ENCODE peak calls at places on chromosomes 3 and 15, in eight cellular contexts. A, Q, N, E, O, J, Y and R are unnamed samples.

GRCh38 chr15:64105113-64105704 is 9.4 kb downstream of the SNX1 start:
- DNase-seq in A (peak), Q (peak), N (no peak), E (no peak), O (no peak), J (peak), Y (peak), R (peak)

GRCh38 chr3:188627652-188628051 is 473.7 kb downstream of the LPP start:
- DNase-seq in A (peak), Q (no peak), N (no peak), E (no peak), O (no peak), J (peak), Y (peak), R (peak)

GRCh38 chr3:108489776-108490175 is 20.6 kb downstream of the MYH15 start:
- DNase-seq in A (peak), Q (peak), N (peak), E (peak), O (no peak), J (peak), Y (peak), R (peak)

GRCh38 chr15:43513550-43513949 is 3.9 kb upstream of the MAP1A start:
- DNase-seq in A (no peak), Q (no peak), N (no peak), E (no peak), O (no peak), J (peak), Y (peak), R (no peak)

GRCh38 chr15:92908369-92909057 is 8.4 kb downstream of the CHD2 start:
- DNase-seq in A (no peak), Q (no peak), N (no peak), E (no peak), O (no peak), J (no peak), Y (no peak), R (no peak)

GRCh38 chr3:152607179-152607578 is 227.8 kb upstream of the P2RY1 start:
- DNase-seq in A (no peak), Q (no peak), N (no peak), E (no peak), O (no peak), J (no peak), Y (no peak), R (no peak)

GRCh38 chr15:80176443-80176842 is 23.6 kb downstream of the FAH start:
- DNase-seq in A (no peak), Q (peak), N (no peak), E (no peak), O (no peak), J (no peak), Y (no peak), R (peak)

GRCh38 chr15:101358895-101359294 is 63.8 kb upstream of the SNRPA1 start:
- DNase-seq in A (no peak), Q (no peak), N (no peak), E (no peak), O (no peak), J (no peak), Y (no peak), R (peak)

GRCh38 chr15:66706225-66706732 is 4.2 kb downstream of the SMAD6 start:
- DNase-seq in A (peak), Q (no peak), N (no peak), E (peak), O (no peak), J (no peak), Y (no peak), R (no peak)

GRCh38 chr3:165754219-165755007 is 82.8 kb downstream of the BCHE start:
- DNase-seq in A (no peak), Q (no peak), N (no peak), E (no peak), O (no peak), J (no peak), Y (no peak), R (no peak)

GRCh38 chr3:79167651-79168416 is 600.0 kb downstream of the ROBO1 start:
- DNase-seq in A (peak), Q (peak), N (no peak), E (no peak), O (no peak), J (peak), Y (peak), R (peak)

GRCh38 chr3:192727032-192727847 is at the start of gene FGF12:
- DNase-seq in A (peak), Q (peak), N (peak), E (peak), O (peak), J (peak), Y (peak), R (peak)

GRCh38 chr3:12868039-12869024 is 27.0 kb upstream of the RPL32 start:
- DNase-seq in A (peak), Q (peak), N (peak), E (peak), O (peak), J (peak), Y (peak), R (peak)

GRCh38 chr3:5010706-5011554 is 31.7 kb downstream of the BHLHE40 start:
- DNase-seq in A (no peak), Q (no peak), N (no peak), E (no peak), O (no peak), J (no peak), Y (peak), R (no peak)

GRCh38 chr3:54756330-54756731 is 171.5 kb downstream of the LRTM1 start:
- DNase-seq in A (peak), Q (no peak), N (no peak), E (no peak), O (no peak), J (peak), Y (peak), R (no peak)

GRCh38 chr15:76936671-76937070 is 5.1 kb downstream of the RCN2 start:
- DNase-seq in A (peak), Q (no peak), N (no peak), E (no peak), O (no peak), J (peak), Y (peak), R (peak)

GRCh38 chr15:36966704-36967103 is 133.6 kb downstream of the MEIS2 start:
- DNase-seq in A (no peak), Q (no peak), N (no peak), E (no peak), O (no peak), J (no peak), Y (no peak), R (no peak)

GRCh38 chr3:23169551-23169950 is 33.6 kb upstream of the UBE2E2 start:
- DNase-seq in A (no peak), Q (no peak), N (no peak), E (no peak), O (no peak), J (no peak), Y (no peak), R (no peak)
- TF ChIP-seq CTCF in A (no peak), Q (no peak), N (no peak), E (no peak), O (no peak), J (no peak), Y (no peak), R (no peak)

GRCh38 chr15:26864664-26865191 is 2.1 kb upstream of the GABRA5 start:
- DNase-seq in A (peak), Q (peak), N (no peak), E (peak), O (no peak), J (peak), Y (peak), R (no peak)
- TF ChIP-seq CTCF in A (peak), Q (peak), N (peak), E (peak), O (no peak), J (peak), Y (peak), R (no peak)

GRCh38 chr15:48954538-48954937 is 9.2 kb downstream of the SHC4 start:
- DNase-seq in A (peak), Q (no peak), N (no peak), E (no peak), O (no peak), J (peak), Y (no peak), R (no peak)
- TF ChIP-seq CTCF in A (no peak), Q (no peak), N (no peak), E (no peak), O (no peak), J (no peak), Y (no peak), R (no peak)

GRCh38 chr15:69661871-69662667 is 209.5 kb downstream of the RPLP1 start:
- DNase-seq in A (no peak), Q (no peak), N (peak), E (no peak), O (no peak), J (no peak), Y (no peak), R (no peak)
- TF ChIP-seq CTCF in A (no peak), Q (no peak), N (no peak), E (no peak), O (no peak), J (no peak), Y (no peak), R (no peak)

GRCh38 chr15:28105224-28105791 is 6.2 kb upstream of the OCA2 start:
- DNase-seq in A (no peak), Q (no peak), N (no peak), E (no peak), O (peak), J (no peak), Y (no peak), R (no peak)

GRCh38 chr15:28104326-28104725 is 5.2 kb upstream of the OCA2 start:
- DNase-seq in A (no peak), Q (no peak), N (no peak), E (no peak), O (no peak), J (no peak), Y (no peak), R (no peak)

GRCh38 chr15:28103831-28104230 is 4.7 kb upstream of the OCA2 start:
- DNase-seq in A (no peak), Q (no peak), N (no peak), E (no peak), O (no peak), J (no peak), Y (no peak), R (no peak)

GRCh38 chr15:28101983-28102441 is 2.9 kb upstream of the OCA2 start:
- DNase-seq in A (no peak), Q (no peak), N (no peak), E (no peak), O (no peak), J (no peak), Y (no peak), R (no peak)

GRCh38 chr15:28103402-28103801 is 4.3 kb upstream of the OCA2 start:
- DNase-seq in A (no peak), Q (no peak), N (no peak), E (no peak), O (no peak), J (no peak), Y (no peak), R (no peak)
- TF ChIP-seq CTCF in A (no peak), Q (no peak), N (no peak), E (no peak), O (no peak), J (no peak), Y (no peak), R (no peak)

DNA sequence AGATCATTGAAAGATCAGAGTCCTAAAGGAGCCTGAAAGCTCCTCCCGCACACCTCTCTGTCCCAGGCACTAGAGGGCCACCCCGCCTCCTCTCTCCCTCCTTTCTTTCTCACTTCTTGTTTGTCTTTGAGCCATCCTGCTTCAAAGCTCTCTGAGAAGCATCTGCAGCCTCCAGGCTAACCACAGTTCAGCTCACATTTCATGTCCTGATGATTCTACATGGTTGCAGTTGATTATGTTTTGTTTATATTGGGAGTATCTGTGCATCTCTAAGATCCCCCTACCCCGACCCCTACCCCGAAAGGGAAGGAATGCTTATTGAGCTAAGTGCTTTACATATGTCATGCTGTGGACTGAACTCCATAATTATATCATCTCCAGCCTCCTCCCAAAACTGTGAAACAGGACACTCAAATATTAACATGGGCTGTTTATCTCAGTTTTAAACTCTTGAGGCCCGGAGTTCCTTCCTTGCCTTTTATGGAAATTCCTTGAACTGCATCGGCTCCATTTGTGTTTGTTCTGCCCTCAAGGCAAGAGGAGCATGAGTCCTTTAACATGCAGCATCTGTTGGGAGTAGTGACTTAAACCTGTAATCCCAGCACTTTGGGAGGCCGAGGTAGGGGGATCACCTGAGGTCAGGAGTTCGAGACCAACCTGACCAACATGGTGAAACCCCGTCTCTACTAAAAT is 30.9 kb downstream of the MGLL start:
- DNase-seq in A (peak), Q (no peak), N (peak), E (peak), O (no peak), J (peak), Y (peak), R (peak)
- TF ChIP-seq CTCF in A (peak), Q (no peak), N (peak), E (no peak), O (no peak), J (peak), Y (peak), R (no peak)

DNA sequence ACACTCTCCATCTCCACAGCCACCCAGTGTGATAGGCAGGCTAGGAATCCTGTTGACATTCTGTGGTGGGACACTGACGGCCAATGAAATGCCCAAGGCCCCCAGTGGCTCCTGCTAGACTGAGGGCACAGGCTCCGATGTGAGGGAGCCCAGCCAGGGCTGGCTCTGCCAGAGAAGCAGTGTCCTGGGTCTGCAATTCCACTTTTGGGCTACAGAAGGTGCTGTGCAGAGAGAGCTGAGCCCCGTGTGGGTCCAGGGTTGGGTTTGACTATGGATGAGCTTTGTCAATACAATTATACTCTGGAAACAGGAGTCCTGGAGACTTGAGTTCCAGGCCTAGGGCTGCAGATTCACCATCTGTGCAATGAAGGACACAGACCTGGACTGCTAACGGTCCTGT is 55.7 kb upstream of the TMEM115 start:
- DNase-seq in A (no peak), Q (no peak), N (no peak), E (no peak), O (no peak), J (no peak), Y (no peak), R (no peak)
- TF ChIP-seq CTCF in A (no peak), Q (no peak), N (no peak), E (no peak), O (no peak), J (peak), Y (no peak), R (no peak)

DNA sequence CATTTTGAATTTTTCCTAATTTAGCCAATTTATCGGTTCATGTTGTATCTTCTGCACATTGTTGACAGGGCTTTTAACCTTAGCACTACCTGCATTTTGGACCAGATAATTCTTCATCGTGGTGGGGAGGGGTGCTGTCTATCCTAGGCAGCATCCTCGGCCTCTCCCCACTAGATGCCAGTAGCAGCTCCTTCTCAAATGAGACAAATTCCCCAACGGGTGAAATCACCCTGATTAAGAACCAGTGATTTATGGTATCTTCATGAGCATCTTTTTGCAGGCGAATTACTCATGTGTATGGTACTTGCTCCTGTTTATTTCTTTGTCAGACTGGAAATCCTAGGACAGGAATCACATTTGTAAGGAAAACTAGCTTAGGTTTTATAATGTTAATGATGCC is 68.0 kb downstream of the C3orf70 start:
- DNase-seq in A (no peak), Q (no peak), N (no peak), E (no peak), O (no peak), J (peak), Y (peak), R (no peak)
- TF ChIP-seq CTCF in A (no peak), Q (no peak), N (no peak), E (no peak), O (no peak), J (no peak), Y (no peak), R (no peak)

GRCh38 chr3:21643752-21644151 is 107.3 kb downstream of the ZNF385D start:
- DNase-seq in A (no peak), Q (no peak), N (no peak), E (no peak), O (no peak), J (no peak), Y (no peak), R (no peak)

GRCh38 chr3:21642433-21642832 is 108.6 kb downstream of the ZNF385D start:
- DNase-seq in A (no peak), Q (no peak), N (no peak), E (no peak), O (no peak), J (peak), Y (peak), R (no peak)

GRCh38 chr3:21645121-21645897 is 105.7 kb downstream of the ZNF385D start:
- DNase-seq in A (peak), Q (peak), N (no peak), E (no peak), O (no peak), J (peak), Y (peak), R (peak)

GRCh38 chr3:21641959-21642358 is 109.1 kb downstream of the ZNF385D start:
- DNase-seq in A (no peak), Q (no peak), N (no peak), E (no peak), O (no peak), J (no peak), Y (no peak), R (no peak)

DNA sequence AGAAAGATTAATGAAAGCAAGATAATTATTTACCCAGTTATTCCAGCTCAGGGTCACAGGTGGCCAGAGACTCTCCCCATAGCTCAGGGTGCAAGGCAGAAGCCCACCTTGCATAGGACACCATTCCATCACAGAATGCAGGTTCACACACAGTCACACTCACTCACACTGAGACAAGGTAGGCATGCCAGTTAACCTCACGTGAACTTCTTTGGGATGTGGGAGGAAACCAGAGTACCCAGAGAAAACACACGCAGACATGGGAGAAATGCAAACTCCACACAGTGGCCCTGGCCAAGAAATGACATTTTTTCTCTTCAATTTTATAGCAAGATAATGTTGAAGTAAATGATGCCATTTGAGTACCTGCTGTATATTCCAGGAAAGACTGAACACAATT is 106.7 kb downstream of the ZNF385D start:
- DNase-seq in A (no peak), Q (no peak), N (no peak), E (no peak), O (no peak), J (no peak), Y (no peak), R (no peak)
- TF ChIP-seq CTCF in A (no peak), Q (no peak), N (no peak), E (no peak), O (no peak), J (no peak), Y (no peak), R (no peak)